ENCODE peak calls at places on chromosomes 13 and 19, in eight cellular contexts. Z is IMR-90, J is ELR, D is anterior cingulate cortex, Q is activated T-cell treated with anti-CD3 and anti-CD28 coated beads for 1 hour, B is spleen, A is fibroblast of pulmonary artery, O is T-helper 2 cell. N is an unnamed sample.

GRCh38 chr19:38834104-38834490 is 2.5 kb upstream of the ECH1 start:
- DNase-seq in A (no peak), O (no peak), J (no peak), Q (no peak), B (no peak), Z (peak; percentile 61), D (no peak), N (no peak)

GRCh38 chr19:1026189-1027019 is at the start of gene CNN2:
- DNase-seq in Q (peak; percentile 56), Z (peak; percentile 67), D (no peak), B (peak; percentile 95), J (peak; percentile 79), A (peak; percentile 81), O (peak; percentile 74), N (peak; percentile 89)

GRCh38 chr19:3665681-3666544 is 34.4 kb downstream of the PIP5K1C start:
- DNase-seq in Q (peak; percentile 76), A (no peak), O (peak; percentile 45), B (peak; percentile 93), D (no peak), Z (no peak), J (peak; percentile 37), N (no peak)

GRCh38 chr19:5913739-5914357 is at the start of gene CAPS:
- DNase-seq in Z (peak; percentile 23), D (no peak), J (peak; percentile 32), Q (no peak), O (no peak), A (peak; percentile 46), B (no peak), N (no peak)

GRCh38 chr19:48338802-48339660 is 13.7 kb downstream of the EMP3 start:
- DNase-seq in J (no peak), Q (no peak), B (no peak), D (no peak), O (no peak), A (no peak), Z (no peak), N (no peak)

GRCh38 chr19:17391371-17392151 is 2.4 kb downstream of the CCDC194 start:
- DNase-seq in D (no peak), O (no peak), Q (no peak), J (no peak), A (no peak), B (no peak), Z (no peak), N (no peak)

GRCh38 chr13:94384217-94384905 is 95.1 kb downstream of the DCT start:
- DNase-seq in D (no peak), A (no peak), Z (peak; percentile 68), J (no peak), Q (no peak), O (no peak), B (no peak), N (no peak)

GRCh38 chr19:679418-680286 is 3.5 kb downstream of the FSTL3 start:
- DNase-seq in B (peak; percentile 90), O (peak; percentile 51), Z (peak; percentile 80), J (peak; percentile 80), Q (no peak), D (no peak), A (peak; percentile 88), N (peak; percentile 55)

GRCh38 chr13:85508683-85509329 is 290.4 kb downstream of the SLITRK6 start:
- DNase-seq in D (no peak), Z (no peak), J (no peak), A (peak; percentile 12), O (no peak), Q (no peak), B (peak; percentile 61), N (peak; percentile 16)

GRCh38 chr19:36060430-36060829 is 5.7 kb downstream of the WDR62 start:
- DNase-seq in D (no peak), A (peak; percentile 79), Q (no peak), Z (peak; percentile 63), J (peak; percentile 53), O (peak; percentile 22), B (peak; percentile 73), N (peak; percentile 53)

GRCh38 chr13:73983109-73983508 is 151.1 kb downstream of the KLF12 start:
- DNase-seq in Q (no peak), A (peak; percentile 18), Z (no peak), D (no peak), O (no peak), B (no peak), J (no peak), N (no peak)

GRCh38 chr13:99403458-99403971 is 96.3 kb upstream of the GPR183 start:
- DNase-seq in A (no peak), Q (no peak), B (no peak), J (no peak), O (peak; percentile 67), D (no peak), Z (no peak), N (no peak)

GRCh38 chr13:46478641-46479040 is 74.3 kb upstream of the LRCH1 start:
- DNase-seq in A (no peak), B (no peak), O (no peak), Z (no peak), Q (no peak), D (no peak), J (no peak), N (no peak)

GRCh38 chr13:27151798-27152599 is 19.6 kb downstream of the USP12 start:
- DNase-seq in J (peak; percentile 24), B (no peak), O (peak; percentile 31), Z (peak; percentile 29), D (no peak), A (no peak), Q (no peak), N (no peak)

GRCh38 chr13:29304148-29304547 is 291.3 kb downstream of the SLC7A1 start:
- DNase-seq in D (no peak), O (no peak), Q (no peak), J (no peak), A (no peak), Z (no peak), B (no peak), N (no peak)

GRCh38 chr13:93721483-93721882 is 494.9 kb downstream of the GPC6 start:
- DNase-seq in B (no peak), Q (no peak), D (no peak), O (no peak), A (no peak), Z (no peak), J (no peak), N (no peak)

GRCh38 chr13:22801402-22802003 is 379.3 kb upstream of the SGCG start:
- DNase-seq in D (no peak), B (no peak), Q (no peak), A (peak; percentile 20), Z (peak; percentile 5), J (no peak), O (no peak), N (peak; percentile 50)

GRCh38 chr19:14672043-14672872 is 2.4 kb downstream of the ADGRE3 start:
- DNase-seq in D (no peak), O (no peak), Z (no peak), B (no peak), A (no peak), Q (no peak), J (no peak), N (no peak)

GRCh38 chr19:15110418-15110815 is 3.2 kb downstream of the SYDE1 start:
- DNase-seq in J (no peak), D (no peak), B (no peak), O (no peak), Z (no peak), Q (no peak), A (no peak), N (no peak)

GRCh38 chr19:48877900-48878218 is 5.6 kb downstream of the PPP1R15A start:
- DNase-seq in J (no peak), Z (no peak), A (no peak), O (no peak), D (no peak), B (no peak), Q (no peak), N (no peak)

GRCh38 chr19:48418317-48419064 is 25.0 kb downstream of the GRIN2D start:
- DNase-seq in A (no peak), D (no peak), B (no peak), Q (no peak), O (no peak), Z (peak; percentile 23), J (peak; percentile 65), N (peak; percentile 68)

GRCh38 chr19:40671404-40671803 is 19.0 kb downstream of the NUMBL start:
- DNase-seq in D (peak; percentile 22), O (no peak), B (peak; percentile 22), Q (no peak), Z (no peak), A (no peak), J (no peak), N (no peak)

GRCh38 chr19:36213793-36214387 is 575 bp downstream of the ZNF565 start:
- DNase-seq in Q (no peak), Z (peak; percentile 45), J (peak; percentile 53), D (no peak), A (peak; percentile 28), O (no peak), B (no peak), N (no peak)

GRCh38 chr13:45826741-45827140 is 24.8 kb downstream of the SIAH3 start:
- DNase-seq in D (no peak), Z (no peak), Q (no peak), J (no peak), A (no peak), B (no peak), O (no peak), N (no peak)

GRCh38 chr13:77833331-77833863 is 85.2 kb downstream of the EDNRB start:
- DNase-seq in J (no peak), Z (peak; percentile 88), Q (no peak), O (no peak), B (no peak), D (no peak), A (peak; percentile 88), N (no peak)

GRCh38 chr19:46303702-46304397 is 7.0 kb downstream of the HIF3A start:
- DNase-seq in B (peak; percentile 75), Q (no peak), A (peak; percentile 64), O (no peak), J (peak; percentile 43), Z (no peak), D (no peak), N (peak; percentile 98)

GRCh38 chr19:50462970-50463369 is 13.3 kb upstream of the EMC10 start:
- DNase-seq in B (no peak), A (no peak), O (no peak), Z (no peak), D (no peak), J (no peak), Q (no peak), N (no peak)

GRCh38 chr13:42758515-42758914 is 22.9 kb upstream of the FAM216B start:
- DNase-seq in Z (no peak), B (no peak), A (no peak), Q (no peak), D (no peak), J (no peak), O (no peak), N (no peak)

GRCh38 chr13:40292536-40292935 is 373.9 kb downstream of the FOXO1 start:
- DNase-seq in J (no peak), A (no peak), D (no peak), B (no peak), O (no peak), Q (no peak), Z (no peak), N (no peak)

GRCh38 chr13:26380930-26381329 is 127.0 kb downstream of the CDK8 start:
- DNase-seq in A (no peak), J (no peak), Z (no peak), D (no peak), B (no peak), O (no peak), Q (no peak), N (no peak)

GRCh38 chr19:54473071-54473941 is at the start of gene CDC42EP5:
- DNase-seq in Z (peak; percentile 85), A (peak; percentile 90), J (peak; percentile 43), B (peak; percentile 73), Q (no peak), D (no peak), O (no peak), N (no peak)

GRCh38 chr19:6714749-6715555 is 5.5 kb downstream of the C3 start:
- DNase-seq in A (no peak), J (no peak), D (no peak), Z (no peak), O (no peak), B (no peak), Q (no peak), N (no peak)

GRCh38 chr19:35156673-35157014 is 2.1 kb downstream of the FXYD5 start:
- DNase-seq in O (no peak), J (no peak), Q (no peak), A (no peak), B (no peak), D (no peak), Z (no peak), N (no peak)

GRCh38 chr19:28148554-28148953 is 1064.4 kb downstream of the UQCRFS1 start:
- DNase-seq in J (no peak), Z (no peak), Q (no peak), A (no peak), B (no peak), D (no peak), O (no peak), N (no peak)